ENCODE peak calls at places on chromosome 4, in six cellular contexts. L, Q, J, O, P and Y are unnamed samples.

GRCh38 chr4:137213372-137214173 is 318.7 kb downstream of the PCDH18 start:
- DNase-seq in O (no peak), L (peak; percentile 3), Q (peak; percentile 12), J (no peak), P (no peak), Y (no peak)

GRCh38 chr4:139749313-139749712 is 83.7 kb downstream of the MGST2 start:
- DNase-seq in O (no peak), Q (no peak), L (no peak), J (no peak), P (no peak), Y (no peak)

GRCh38 chr4:58166496-58166895 is 1056.3 kb upstream of the IGFBP7 start:
- DNase-seq in J (no peak), Q (no peak), O (no peak), P (no peak), L (no peak), Y (no peak)

GRCh38 chr4:177047851-177048174 is 255.1 kb upstream of the VEGFC start:
- DNase-seq in P (no peak), L (no peak), J (no peak), O (no peak), Q (peak; percentile 12), Y (no peak)

GRCh38 chr4:74378573-74378972 is 13.6 kb downstream of the EREG start:
- DNase-seq in P (no peak), Q (peak; percentile 47), J (no peak), L (peak; percentile 59), O (no peak), Y (no peak)

GRCh38 chr4:154722262-154722661 is 21.5 kb upstream of the LRAT start:
- DNase-seq in P (no peak), J (no peak), L (no peak), Q (no peak), O (no peak), Y (no peak)

GRCh38 chr4:80197601-80198444 is 520 bp downstream of the PRDM8 start:
- DNase-seq in J (no peak), Q (no peak), P (no peak), O (no peak), L (peak; percentile 6), Y (no peak)

GRCh38 chr4:146488495-146489174 is 33.1 kb downstream of the SLC10A7 start:
- DNase-seq in J (no peak), Q (peak; percentile 73), O (peak; percentile 32), P (no peak), L (peak; percentile 87), Y (no peak)

GRCh38 chr4:166896254-166896653 is 338.0 kb downstream of the SPOCK3 start:
- DNase-seq in J (no peak), Q (no peak), O (no peak), P (no peak), L (no peak), Y (no peak)

GRCh38 chr4:142435599-142436235 is 410.4 kb downstream of the INPP4B start:
- DNase-seq in L (no peak), O (no peak), Q (peak; percentile 4), J (no peak), P (no peak), Y (no peak)

GRCh38 chr4:176376032-176376614 is 56.4 kb downstream of the SPCS3 start:
- DNase-seq in J (no peak), L (peak; percentile 49), Q (peak; percentile 57), O (no peak), P (no peak), Y (no peak)

DNA sequence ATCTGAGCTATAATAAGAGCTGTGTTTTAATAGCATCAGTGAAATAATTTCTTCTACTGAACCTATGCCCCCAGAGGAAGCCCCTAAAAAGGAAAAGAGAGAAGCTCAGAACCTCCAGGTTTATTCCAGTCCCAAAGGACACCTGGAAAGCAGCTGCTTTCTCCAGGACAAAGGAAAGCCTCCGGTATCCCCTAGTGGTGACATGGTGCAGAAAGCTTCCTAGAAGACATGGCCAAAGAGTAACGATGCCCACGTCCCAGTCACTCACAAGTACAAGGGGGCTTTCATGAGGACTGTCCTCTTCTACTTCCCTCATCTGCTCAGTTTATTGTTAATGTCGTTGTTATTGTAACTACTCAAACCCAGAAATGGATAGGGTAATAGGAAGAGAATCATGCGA is 343.9 kb downstream of the UNC5C start:
- DNase-seq in J (no peak), O (no peak), L (no peak), P (no peak), Q (no peak), Y (no peak)
- TF ChIP-seq CTCF in J (no peak), O (peak; percentile 75), L (no peak), P (peak; percentile 65), Q (peak; percentile 57), Y (no peak)

DNA sequence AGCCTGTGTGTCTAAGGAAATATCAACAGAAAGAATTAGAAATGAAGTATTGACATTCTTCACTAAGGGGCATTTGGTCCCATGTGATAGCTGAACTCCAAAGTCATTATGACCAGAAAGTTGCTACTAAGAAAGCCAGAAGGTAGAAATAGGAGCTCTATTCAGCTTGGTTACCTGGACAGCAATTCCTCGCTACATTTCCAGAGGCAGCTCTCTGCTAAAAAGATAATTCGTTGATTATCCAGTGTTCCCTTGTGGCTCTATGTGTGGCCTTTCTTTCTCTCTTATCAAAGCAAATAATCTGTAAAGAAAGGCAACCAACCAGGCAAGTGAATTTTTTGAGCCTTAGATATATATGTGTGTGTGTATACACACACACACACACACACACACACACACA is 341.3 kb downstream of the ADGRL3 start:
- DNase-seq in P (no peak), O (no peak), L (no peak), J (no peak), Q (no peak), Y (no peak)
- TF ChIP-seq CTCF in P (no peak), O (no peak), L (peak; percentile 39), J (no peak), Q (no peak), Y (no peak)

DNA sequence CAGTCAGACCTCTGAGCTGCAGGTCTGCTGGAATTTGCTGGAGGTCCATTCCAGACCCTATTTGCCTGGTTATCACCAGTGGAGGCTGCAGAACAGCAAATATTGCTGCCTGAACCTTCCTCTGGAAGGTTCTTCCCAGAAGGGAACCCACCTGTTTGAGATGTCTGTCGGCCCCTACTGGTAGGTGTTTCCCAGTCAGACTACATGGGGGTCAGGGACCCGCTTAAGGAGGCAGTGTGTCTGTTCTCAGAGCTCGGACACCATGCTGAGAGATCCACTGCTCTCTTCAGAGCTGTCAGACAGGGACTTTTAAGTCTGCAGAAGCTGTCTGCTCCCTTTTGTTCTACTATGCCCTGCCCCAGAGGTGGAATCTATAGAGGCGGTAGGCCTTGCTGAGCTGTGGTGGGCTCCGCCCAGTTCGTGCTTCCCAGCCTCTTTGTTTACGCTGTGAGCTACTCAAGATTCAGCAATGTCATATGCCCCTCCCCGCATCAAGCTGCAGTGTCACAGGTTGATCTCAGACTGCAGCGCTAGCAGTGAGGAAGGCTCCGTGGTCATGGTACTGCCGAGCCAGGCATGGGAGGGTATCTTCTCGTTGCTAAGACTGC is 44.1 kb upstream of the KDR start:
- DNase-seq in P (no peak), Q (peak; percentile 39), O (peak; percentile 81), J (no peak), L (no peak), Y (no peak)
- TF ChIP-seq CTCF in P (no peak), Q (no peak), O (peak; percentile 34), J (no peak), L (no peak), Y (no peak)

DNA sequence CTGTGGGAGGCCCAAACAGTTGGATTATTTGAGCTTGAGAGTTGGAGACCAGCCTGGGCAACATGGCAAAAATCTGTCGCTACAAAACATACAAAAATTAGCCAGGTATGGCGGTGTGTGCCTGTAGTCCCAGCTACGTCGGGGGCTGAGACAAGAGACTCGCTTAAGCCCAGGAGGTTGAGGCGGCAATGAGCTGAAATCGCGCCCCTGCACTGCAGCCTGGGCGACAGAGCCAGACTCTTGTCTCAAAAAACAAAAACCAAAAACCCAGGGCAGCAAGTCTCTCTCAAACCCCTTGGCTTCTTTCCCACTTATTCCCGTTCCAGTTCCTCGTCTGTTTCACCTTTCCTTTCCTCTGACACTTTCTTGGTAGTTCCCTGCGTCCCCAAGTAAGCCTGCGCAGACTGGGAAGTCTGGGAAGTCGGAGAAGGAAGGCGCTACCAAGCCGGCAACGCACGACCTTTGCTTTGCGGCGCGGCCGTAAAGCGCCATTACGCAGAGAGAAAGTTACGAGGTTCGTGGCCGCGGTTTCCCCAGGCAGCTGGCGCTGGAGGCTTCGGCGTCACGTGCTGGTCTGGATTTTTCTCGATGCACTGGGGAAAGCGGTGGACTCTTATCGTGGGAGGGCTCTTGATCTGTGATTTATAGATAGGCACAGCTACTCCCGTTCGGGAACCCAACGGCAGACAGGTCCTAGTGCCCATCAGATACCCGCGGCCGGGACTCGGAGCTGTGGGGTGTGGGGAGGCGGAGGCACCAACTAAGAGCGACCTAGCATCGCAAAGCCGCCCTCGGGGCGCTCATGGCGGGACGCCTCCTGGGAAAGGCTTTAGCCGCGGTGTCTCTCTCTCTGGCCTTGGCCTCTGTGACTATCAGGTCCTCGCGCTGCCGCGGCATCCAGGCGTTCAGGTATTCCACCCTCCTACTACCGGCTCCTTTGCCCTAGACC is at the start of gene NUDT9:
- DNase-seq in Q (peak; percentile 96), O (peak; percentile 98), L (peak; percentile 96), P (peak; percentile 90), J (peak; percentile 96), Y (peak; percentile 86)
- TF ChIP-seq CTCF in Q (no peak), O (no peak), L (no peak), P (no peak), J (no peak), Y (no peak)

GRCh38 chr4:2426711-2427275 is 8.0 kb downstream of the CFAP99 start:
- DNase-seq in Q (no peak), P (peak; percentile 65), L (no peak), J (no peak), O (no peak), Y (no peak)
- TF ChIP-seq CTCF in Q (no peak), P (no peak), L (no peak), J (no peak), O (no peak), Y (no peak)

GRCh38 chr4:71777891-71778290 is 6.0 kb downstream of the GC start:
- DNase-seq in Q (no peak), J (no peak), P (no peak), L (no peak), O (no peak), Y (no peak)
- TF ChIP-seq CTCF in Q (no peak), J (no peak), P (no peak), L (no peak), O (no peak), Y (no peak)

GRCh38 chr4:100198061-100198460 is 7.8 kb upstream of the DDIT4L start:
- DNase-seq in P (no peak), L (no peak), Q (no peak), O (no peak), J (no peak), Y (no peak)
- TF ChIP-seq CTCF in P (no peak), L (no peak), Q (no peak), O (no peak), J (no peak), Y (no peak)

DNA sequence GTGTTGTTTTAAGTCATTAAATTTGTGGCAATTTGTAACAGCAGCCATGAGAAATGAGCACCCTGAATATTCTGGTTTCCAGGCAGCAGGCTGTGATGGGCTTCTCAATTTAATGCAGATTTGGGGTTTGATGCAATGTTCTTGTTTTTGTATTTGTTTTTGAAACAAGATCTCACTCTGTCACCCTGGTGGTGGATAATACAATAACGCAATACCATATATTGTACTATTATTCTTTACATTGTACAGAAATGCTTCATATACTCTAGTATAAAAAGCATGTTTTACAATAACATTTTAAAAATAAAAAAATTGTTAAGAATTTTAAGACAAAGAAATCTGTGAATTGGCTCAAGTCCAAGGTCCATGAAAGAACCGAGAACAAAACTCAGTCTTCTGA is 129.1 kb downstream of the USP46 start:
- DNase-seq in J (no peak), P (no peak), L (no peak), Q (no peak), O (no peak), Y (no peak)
- TF ChIP-seq CTCF in J (no peak), P (peak; percentile 59), L (no peak), Q (no peak), O (peak; percentile 2), Y (no peak)